ENCODE peak calls at places on chromosome 2, in four cellular contexts. H is neuronal stem cell, A is trophoblast cell, L is H9. I is an unnamed sample.
A peak's percentile ranks its signal among the peaks of the same experiment; 100 is the strongest.

GRCh38 chr2:133600231-133600630 is 32.0 kb upstream of the NCKAP5 start:
- DNase-seq in L (no peak), A (no peak), H (peak; percentile 41), I (no peak)

GRCh38 chr2:10844083-10844482 is 31.5 kb upstream of the PDIA6 start:
- DNase-seq in A (peak; percentile 94), L (peak; percentile 94), H (no peak), I (peak; percentile 38)

GRCh38 chr2:73290049-73290839 is 3.1 kb downstream of the EGR4 start:
- DNase-seq in H (no peak), L (peak; percentile 64), A (peak; percentile 33), I (peak; percentile 41)

GRCh38 chr2:238906936-238907716 is 59.2 kb downstream of the TWIST2 start:
- DNase-seq in H (no peak), A (no peak), L (no peak), I (no peak)

GRCh38 chr2:1527153-1527992 is 114.1 kb downstream of the TPO start:
- DNase-seq in H (no peak), A (no peak), L (no peak), I (no peak)

GRCh38 chr2:10252202-10252601 is 50.5 kb upstream of the HPCAL1 start:
- DNase-seq in H (no peak), L (no peak), A (no peak), I (no peak)

GRCh38 chr2:223165423-223166214 is 113.6 kb downstream of the KCNE4 start:
- DNase-seq in A (no peak), L (no peak), H (no peak), I (no peak)

GRCh38 chr2:129396980-129397599 is 582.4 kb upstream of the RAB6C start:
- DNase-seq in L (peak; percentile 77), H (peak; percentile 35), A (no peak), I (no peak)

GRCh38 chr2:6356127-6356761 is 509.5 kb downstream of the CMPK2 start:
- DNase-seq in H (no peak), L (no peak), A (no peak), I (no peak)

GRCh38 chr2:218033208-218033589 is 30.4 kb upstream of the TNS1 start:
- DNase-seq in H (no peak), A (no peak), L (peak; percentile 23), I (no peak)

DNA sequence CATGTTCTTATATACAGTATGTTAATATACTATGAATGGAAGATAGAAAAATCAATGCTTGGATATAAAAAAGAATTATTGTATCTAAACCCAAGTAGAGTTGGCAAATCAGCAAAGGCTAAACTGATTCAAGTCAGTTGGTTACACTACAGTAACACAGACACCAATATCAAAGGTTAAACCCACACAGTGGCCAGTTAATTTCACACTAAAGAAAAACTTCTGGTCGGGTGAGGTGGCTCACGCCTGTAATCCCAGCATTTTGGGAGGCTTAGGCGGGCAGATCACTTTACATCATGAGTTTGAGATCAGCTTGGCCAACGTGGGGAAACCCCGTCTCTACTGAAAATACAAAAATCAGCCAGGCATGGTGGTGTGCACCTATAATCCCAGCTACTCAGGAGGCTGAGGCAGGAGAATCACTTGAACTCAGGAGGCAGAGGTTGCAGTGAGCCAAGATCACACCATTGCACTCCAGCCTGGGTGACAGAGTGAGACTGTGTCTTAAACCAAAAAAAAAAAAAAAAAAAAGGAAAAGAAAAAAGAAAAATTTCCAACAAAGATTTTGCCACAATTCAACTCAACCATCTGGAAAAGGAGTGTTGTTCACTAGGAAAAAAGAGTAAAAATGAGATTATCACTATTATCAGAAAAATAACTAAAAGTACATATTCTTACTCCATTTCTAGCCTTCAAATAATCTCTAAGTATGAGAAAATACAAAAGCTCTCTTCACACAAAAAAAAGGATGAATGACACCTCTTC is 8.9 kb downstream of the FBXO11 start:
- DNase-seq in H (no peak), L (no peak), A (no peak), I (no peak)
- H3K4me2 ChIP-seq in H (no peak overlapping the region), L (no peak overlapping the region), A (no peak overlapping the region), I (no peak overlapping the region)

GRCh38 chr2:119249311-119249710 is 25.7 kb downstream of the STEAP3 start:
- DNase-seq in A (no peak), L (peak; percentile 12), H (no peak), I (no peak)
- H4K91ac ChIP-seq in A (no peak overlapping the region), L (no peak overlapping the region), H (no peak overlapping the region), I (peak overlapping the region; percentile 67)

GRCh38 chr2:230866704-230867561 is 2.2 kb downstream of the ITM2C start:
- DNase-seq in A (no peak), L (no peak), H (no peak), I (peak; percentile 20)
- H3K4me2 ChIP-seq in A (peak overlapping the region; percentile 81), L (peak overlapping the region; percentile 73), H (peak overlapping the region; percentile 83), I (no peak overlapping the region)

GRCh38 chr2:237591021-237591370 is 462 bp upstream of the RAB17 start:
- DNase-seq in H (no peak), L (peak; percentile 93), A (peak; percentile 53), I (no peak)
- H4K91ac ChIP-seq in H (no peak overlapping the region), L (no peak overlapping the region), A (peak overlapping the region; percentile 76), I (no peak overlapping the region)